ENCODE peak calls at places on chromosome 6, in seven cellular contexts. R, J, N, K, P, H and Q are unnamed samples.

GRCh38 chr6:20483902-20484497 is 50.3 kb upstream of the CDKAL1 start:
- DNase-seq in R (no peak), J (no peak), N (no peak), K (no peak), P (peak; percentile 35), H (no peak), Q (no peak)

GRCh38 chr6:166112580-166112979 is 55.1 kb downstream of the TBXT start:
- DNase-seq in R (no peak), J (no peak), N (no peak), K (no peak), P (peak; percentile 92), H (no peak), Q (no peak)

GRCh38 chr6:5084192-5084786 is 852 bp upstream of the PPP1R3G start:
- DNase-seq in R (no peak), J (no peak), N (peak; percentile 71), K (no peak), P (no peak), H (no peak), Q (peak; percentile 65)

GRCh38 chr6:1024587-1024986 is 287.3 kb upstream of the FOXQ1 start:
- DNase-seq in R (peak; percentile 73), J (peak; percentile 17), N (no peak), K (no peak), P (no peak), H (peak; percentile 24), Q (no peak)

GRCh38 chr6:125948455-125948854 is 8.1 kb upstream of the HINT3 start:
- DNase-seq in R (no peak), J (no peak), N (no peak), K (no peak), P (no peak), H (no peak), Q (no peak)

GRCh38 chr6:170292111-170292777 is 1.4 kb upstream of the DLL1 start:
- DNase-seq in R (no peak), J (no peak), N (no peak), K (no peak), P (no peak), H (peak; percentile 10), Q (no peak)

GRCh38 chr6:33768644-33769120 is 20.2 kb downstream of the LEMD2 start:
- DNase-seq in R (peak; percentile 93), J (peak; percentile 86), N (peak; percentile 73), K (peak; percentile 36), P (peak; percentile 86), H (peak; percentile 75), Q (peak; percentile 84)

GRCh38 chr6:87172292-87172691 is 16.9 kb downstream of the ZNF292 start:
- DNase-seq in R (no peak), J (no peak), N (no peak), K (no peak), P (no peak), H (no peak), Q (no peak)

GRCh38 chr6:109243863-109244825 is 138.1 kb downstream of the CD164 start:
- DNase-seq in R (no peak), J (no peak), N (no peak), K (no peak), P (no peak), H (no peak), Q (no peak)

GRCh38 chr6:36114798-36115408 is 15.4 kb upstream of the MAPK13 start:
- DNase-seq in R (no peak), J (no peak), N (no peak), K (peak; percentile 75), P (no peak), H (no peak), Q (no peak)

GRCh38 chr6:158044525-158044888 is 62.8 kb downstream of the SYNJ2 start:
- DNase-seq in R (no peak), J (no peak), N (no peak), K (no peak), P (no peak), H (no peak), Q (no peak)

GRCh38 chr6:164098857-164099534 is 684.5 kb downstream of the QKI start:
- DNase-seq in R (no peak), J (peak; percentile 69), N (peak; percentile 70), K (no peak), P (peak; percentile 60), H (peak; percentile 4), Q (no peak)

DNA sequence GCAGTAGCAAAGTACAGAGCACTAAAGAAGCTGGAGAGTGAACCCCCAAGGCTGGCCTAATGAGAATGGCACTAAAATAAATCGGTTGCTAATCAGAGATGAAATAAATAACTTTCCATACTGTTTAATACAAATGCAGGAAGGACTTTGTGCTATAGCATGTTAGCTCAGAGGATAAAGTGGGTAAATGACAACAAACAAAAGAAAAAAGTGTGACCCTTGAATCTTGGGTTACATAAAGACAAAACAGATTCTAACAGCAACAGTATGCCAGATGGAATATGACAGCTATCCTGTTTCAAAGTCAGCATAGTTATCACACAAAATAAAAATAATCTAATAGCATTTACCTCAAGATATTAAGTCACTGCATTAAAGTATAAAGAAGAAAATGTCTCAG is 622.7 kb downstream of the PHF3 start:
- DNase-seq in R (no peak), J (no peak), N (no peak), K (no peak), P (no peak), H (no peak), Q (no peak)
- TF ChIP-seq CTCF in R (no peak), J (no peak), N (no peak), K (no peak), P (no peak), H (no peak), Q (no peak)

GRCh38 chr6:6105472-6106036 is 98.8 kb upstream of the NRN1 start:
- DNase-seq in R (no peak), J (no peak), N (no peak), K (no peak), P (no peak), H (peak; percentile 28), Q (no peak)
- TF ChIP-seq CTCF in R (peak; percentile 3), J (no peak), N (no peak), K (peak; percentile 46), P (no peak), H (peak; percentile 32), Q (peak; percentile 37)

GRCh38 chr6:84871925-84872324 is 107.5 kb upstream of the TBX18 start:
- DNase-seq in R (no peak), J (no peak), N (no peak), K (no peak), P (peak; percentile 25), H (peak; percentile 72), Q (no peak)

GRCh38 chr6:84872996-84873395 is 108.6 kb upstream of the TBX18 start:
- DNase-seq in R (no peak), J (no peak), N (no peak), K (no peak), P (peak; percentile 61), H (no peak), Q (no peak)

GRCh38 chr6:84868149-84868548 is 103.8 kb upstream of the TBX18 start:
- DNase-seq in R (no peak), J (no peak), N (no peak), K (no peak), P (no peak), H (no peak), Q (no peak)

GRCh38 chr6:84867521-84867920 is 103.1 kb upstream of the TBX18 start:
- DNase-seq in R (no peak), J (no peak), N (no peak), K (no peak), P (peak; percentile 93), H (peak; percentile 86), Q (no peak)

GRCh38 chr6:84870693-84871092 is 106.3 kb upstream of the TBX18 start:
- DNase-seq in R (no peak), J (no peak), N (no peak), K (no peak), P (no peak), H (no peak), Q (no peak)
- TF ChIP-seq CTCF in R (no peak), J (no peak), N (no peak), K (no peak), P (no peak), H (no peak), Q (no peak)

GRCh38 chr6:153503810-153504209 is 372.7 kb upstream of the RGS17 start:
- DNase-seq in R (no peak), J (no peak), N (no peak), K (no peak), P (no peak), H (peak; percentile 14), Q (no peak)
- TF ChIP-seq CTCF in R (no peak), J (no peak), N (no peak), K (peak; percentile 36), P (no peak), H (peak; percentile 7), Q (peak; percentile 11)

DNA sequence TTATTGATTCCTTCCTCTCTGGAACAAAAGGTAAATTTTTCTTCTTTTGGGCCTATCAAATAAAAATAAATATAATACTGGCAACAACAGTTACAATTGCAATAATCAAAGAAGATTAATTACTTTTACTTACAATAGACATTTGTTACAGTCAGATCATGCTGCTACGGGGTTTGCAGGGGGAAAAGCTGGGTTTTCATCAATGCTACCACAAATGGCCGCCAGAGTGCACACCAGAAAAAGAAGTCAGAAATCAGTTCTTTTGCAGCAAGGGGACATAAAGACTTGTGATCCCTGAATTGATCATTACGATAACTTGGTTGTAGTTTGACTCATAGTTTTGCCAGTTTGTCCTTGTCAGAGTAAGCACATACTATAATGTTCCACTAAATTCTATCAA is 714.5 kb upstream of the EYS start:
- DNase-seq in R (no peak), J (no peak), N (no peak), K (no peak), P (no peak), H (no peak), Q (no peak)
- TF ChIP-seq CTCF in R (no peak), J (no peak), N (no peak), K (no peak), P (no peak), H (no peak), Q (peak; percentile 6)